ENCODE peak calls at places on chromosomes 6 and 20, in five cellular contexts. Q, C, B, D and Z are unnamed samples.

GRCh38 chr20:31711416-31712111 is 11.1 kb downstream of the BCL2L1 start:
- DNase-seq in C (no peak), D (no peak), B (no peak), Q (no peak), Z (no peak)

GRCh38 chr6:130827247-130828149 is at the start of gene SMLR1:
- DNase-seq in D (no peak), B (no peak), Q (no peak), C (no peak), Z (no peak)

GRCh38 chr6:15663057-15663638 is 320 bp upstream of the DTNBP1 start:
- DNase-seq in B (no peak), C (no peak), D (no peak), Q (peak), Z (no peak)

GRCh38 chr6:3687847-3688246 is 63.7 kb downstream of the PXDC1 start:
- DNase-seq in D (no peak), C (no peak), Q (no peak), B (no peak), Z (no peak)

GRCh38 chr6:112205521-112206458 is 48.6 kb downstream of the LAMA4 start:
- DNase-seq in Q (no peak), C (no peak), D (no peak), B (no peak), Z (no peak)

GRCh38 chr6:51260003-51260402 is 441.3 kb downstream of the TFAP2B start:
- DNase-seq in C (no peak), B (no peak), Q (no peak), D (no peak), Z (no peak)

GRCh38 chr20:4546342-4546741 is 175.4 kb upstream of the PRND start:
- DNase-seq in Q (no peak), B (no peak), D (no peak), C (no peak), Z (no peak)

GRCh38 chr6:127792616-127793015 is 108.2 kb downstream of the THEMIS start:
- DNase-seq in C (no peak), D (no peak), Q (no peak), B (no peak), Z (no peak)

GRCh38 chr6:156068870-156069269 is 613.2 kb upstream of the NOX3 start:
- DNase-seq in C (no peak), B (no peak), Q (no peak), D (no peak), Z (no peak)

GRCh38 chr6:43929511-43929910 is 159.5 kb downstream of the VEGFA start:
- DNase-seq in Q (no peak), C (no peak), D (no peak), B (no peak), Z (no peak)

GRCh38 chr6:167350322-167350721 is 25.4 kb downstream of the TTLL2 start:
- DNase-seq in C (no peak), B (no peak), Q (no peak), D (no peak), Z (no peak)

GRCh38 chr20:51698252-51698651 is 69.9 kb downstream of the ATP9A start:
- DNase-seq in Q (no peak), D (no peak), C (no peak), B (no peak), Z (no peak)

GRCh38 chr6:136525586-136526195 is 24.5 kb downstream of the MAP7 start:
- DNase-seq in C (peak), B (no peak), D (no peak), Q (peak), Z (peak)

DNA sequence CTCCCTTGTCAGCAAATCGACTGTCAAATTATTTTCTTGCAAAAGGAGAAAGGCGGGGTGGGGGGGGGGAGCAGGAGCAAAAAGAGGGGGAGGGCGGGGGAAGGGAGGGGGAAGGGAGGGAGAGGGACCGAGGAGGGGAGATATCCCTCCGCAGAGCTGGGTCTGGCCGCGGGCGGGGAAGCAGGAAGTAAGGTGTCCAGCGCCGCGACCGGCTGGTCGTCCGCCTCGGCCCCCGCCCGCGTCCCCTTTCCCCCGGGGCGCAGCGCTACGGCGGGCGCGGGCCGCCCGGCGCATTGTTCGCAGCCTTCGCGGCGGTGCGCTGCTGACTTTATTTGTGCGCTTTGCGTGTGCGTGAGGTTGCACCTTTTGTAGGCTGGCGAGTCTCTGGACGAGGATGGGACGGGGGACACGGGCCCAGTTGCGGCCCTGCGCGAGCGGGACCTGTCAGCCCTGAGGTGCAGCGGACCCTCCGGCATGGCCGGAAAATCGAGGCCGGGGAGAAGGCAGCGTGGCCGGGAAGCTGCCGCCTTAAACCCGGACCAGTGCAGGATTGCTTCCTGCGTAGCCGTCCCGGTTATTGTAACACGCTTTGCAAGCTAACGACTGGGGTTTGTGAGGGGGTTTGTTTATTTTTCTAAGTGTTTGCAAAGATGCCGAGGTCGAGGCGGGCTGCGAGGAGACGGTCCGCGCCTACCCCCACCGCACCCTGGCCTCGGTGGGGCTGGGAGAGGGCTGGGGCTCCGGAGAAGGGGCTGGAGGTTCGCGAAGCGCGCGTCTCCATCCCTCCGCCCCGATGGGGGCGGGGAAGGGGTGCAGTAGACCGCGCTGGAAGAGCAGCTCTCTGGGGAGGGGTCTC is 673 bp upstream of the TRERF1 start:
- DNase-seq in C (peak), Q (peak), D (peak), B (peak), Z (peak)
- TF ChIP-seq POLR2A in C (no peak), Q (peak), D (no peak), B (no peak), Z (no peak)

DNA sequence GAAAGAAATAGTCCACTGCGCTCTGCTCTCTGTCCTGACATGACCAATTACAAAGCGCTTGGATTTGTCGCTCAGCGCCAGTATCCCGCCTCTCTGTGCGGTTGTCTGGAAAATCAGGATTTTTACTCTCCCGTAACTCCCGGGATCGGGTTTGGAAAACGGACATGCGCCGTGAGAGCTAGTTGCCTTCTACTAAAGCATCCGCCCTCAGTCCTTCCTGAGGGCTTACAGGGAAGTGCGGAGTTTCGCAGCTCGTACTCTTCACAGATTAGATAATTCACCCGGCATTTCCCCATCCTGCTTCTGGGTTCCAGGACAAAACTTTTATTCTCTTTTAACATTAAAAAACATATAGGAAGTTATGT is 427 bp upstream of the MKKS start:
- DNase-seq in C (peak), D (peak), B (peak), Q (peak), Z (peak)
- TF ChIP-seq POLR2A in C (peak), D (peak), B (peak), Q (peak), Z (peak)

GRCh38 chr6:28896505-28897392 is 27.0 kb downstream of the TRIM27 start:
- DNase-seq in D (peak), B (peak), Q (peak), C (peak), Z (peak)

GRCh38 chr6:28892525-28892924 is 31.3 kb downstream of the TRIM27 start:
- DNase-seq in Q (no peak), D (no peak), B (no peak), C (no peak), Z (peak)

GRCh38 chr6:28893172-28893799 is 30.5 kb downstream of the TRIM27 start:
- DNase-seq in Q (no peak), B (no peak), D (no peak), C (peak), Z (no peak)

GRCh38 chr6:28898710-28898965 is 25.1 kb downstream of the TRIM27 start:
- DNase-seq in C (no peak), D (no peak), B (no peak), Q (no peak), Z (no peak)

DNA sequence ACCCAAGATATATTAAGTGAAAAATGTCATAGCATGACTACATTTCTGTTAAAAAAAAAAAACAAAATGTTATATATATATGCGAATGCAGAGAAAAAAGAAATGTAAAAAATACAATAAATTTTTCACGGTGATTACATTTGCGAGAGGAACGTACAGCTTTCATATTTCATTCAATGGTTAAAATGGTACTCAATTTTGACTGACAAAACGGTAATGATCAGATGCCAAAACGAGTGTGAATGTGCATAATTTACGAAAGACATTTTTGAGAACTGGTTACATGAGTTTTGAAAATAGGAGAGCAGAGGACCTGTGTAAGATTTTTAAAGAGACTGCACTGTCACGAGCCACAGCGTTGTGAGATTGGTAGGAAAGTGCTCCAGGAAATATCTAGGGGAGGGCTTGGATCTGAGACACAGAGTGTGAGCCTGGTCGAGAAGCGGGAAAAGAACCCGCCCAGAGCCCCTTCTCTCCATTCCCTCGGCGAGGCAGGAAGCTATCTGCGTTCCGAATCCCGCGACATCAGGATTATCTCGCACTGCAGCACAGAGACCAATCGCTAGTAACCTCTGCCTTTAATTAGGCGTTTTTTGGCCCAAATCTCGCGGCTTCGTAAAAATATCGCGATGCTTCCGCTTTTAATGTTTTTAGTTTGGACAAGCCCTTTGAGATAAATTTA is 28.5 kb downstream of the TRIM27 start:
- DNase-seq in D (peak), C (peak), Q (peak), B (peak), Z (peak)
- TF ChIP-seq POLR2A in D (no peak), C (peak), Q (peak), B (peak), Z (peak)

GRCh38 chr6:33578164-33578563 is 1.9 kb downstream of the BAK1 start:
- DNase-seq in B (no peak), C (no peak), D (no peak), Q (no peak), Z (no peak)

GRCh38 chr6:33577718-33578117 is 2.4 kb downstream of the BAK1 start:
- DNase-seq in D (no peak), C (no peak), Q (no peak), B (no peak), Z (no peak)

GRCh38 chr6:33578588-33579011 is 1.5 kb downstream of the BAK1 start:
- DNase-seq in B (peak), Q (no peak), C (peak), D (no peak), Z (peak)

GRCh38 chr6:33576668-33577067 is 3.4 kb downstream of the BAK1 start:
- DNase-seq in Q (no peak), C (no peak), D (no peak), B (no peak), Z (no peak)

GRCh38 chr6:33577106-33577535 is 3.0 kb downstream of the BAK1 start:
- DNase-seq in D (peak), B (peak), C (no peak), Q (peak), Z (no peak)
- TF ChIP-seq POLR2A in D (no peak), B (no peak), C (no peak), Q (no peak), Z (no peak)